ENCODE peak calls at places on chromosome 6, in ten cellular contexts. M is heart right ventricle, J is MM.1S, K is mucosa of descending colon, Z is endodermal cell, O is tibial artery, R is spleen, W is uterus, E is left ventricle myocardium inferior, I is RWPE1. U is an unnamed sample.
A peak's percentile ranks its signal among the peaks of the same experiment; 100 is the strongest.

GRCh38 chr6:148329568-148330299 is 12.9 kb upstream of the SASH1 start:
- DNase-seq in K (no peak), E (no peak), R (no peak), M (no peak), O (no peak), Z (no peak), J (no peak), W (no peak), I (peak; percentile 48), U (peak; percentile 89)

GRCh38 chr6:46221221-46221793 is 50.5 kb upstream of the ENPP5 start:
- DNase-seq in J (peak; percentile 52), W (no peak), I (peak; percentile 36), O (no peak), Z (no peak), R (no peak), M (no peak), E (no peak), K (no peak), U (peak; percentile 16)

GRCh38 chr6:119612871-119613515 is 263.4 kb upstream of the MAN1A1 start:
- DNase-seq in R (no peak), M (no peak), W (no peak), E (no peak), I (no peak), K (no peak), Z (no peak), J (no peak), O (no peak), U (peak; percentile 52)

GRCh38 chr6:60668428-60668827 is 1617.6 kb downstream of the KHDRBS2 start:
- DNase-seq in W (no peak), E (no peak), R (no peak), M (no peak), O (no peak), Z (no peak), I (no peak), K (no peak), J (no peak), U (no peak)

GRCh38 chr6:22383016-22383415 is 86.2 kb upstream of the PRL start:
- DNase-seq in R (no peak), O (no peak), J (no peak), E (no peak), I (no peak), M (no peak), Z (no peak), K (no peak), W (no peak), U (no peak)

GRCh38 chr6:24775520-24776058 is 852 bp downstream of the GMNN start:
- DNase-seq in W (no peak), Z (no peak), K (no peak), I (peak; percentile 25), E (no peak), M (no peak), O (no peak), J (peak; percentile 19), R (no peak), U (peak; percentile 70)

GRCh38 chr6:87322304-87323212 is at the start of gene SMIM8:
- DNase-seq in J (peak; percentile 86), O (peak; percentile 87), R (peak; percentile 98), K (peak; percentile 90), M (peak; percentile 81), W (peak; percentile 71), Z (peak; percentile 96), E (peak; percentile 84), I (peak; percentile 89), U (peak; percentile 58)

GRCh38 chr6:167150815-167151557 is 6.8 kb downstream of the GPR31 start:
- DNase-seq in J (no peak), R (no peak), E (no peak), M (no peak), K (no peak), O (no peak), Z (peak; percentile 67), I (no peak), W (no peak), U (no peak)

GRCh38 chr6:12009180-12009748 is 2.8 kb upstream of the HIVEP1 start:
- DNase-seq in J (no peak), W (no peak), O (no peak), I (no peak), R (no peak), E (no peak), K (no peak), Z (no peak), M (no peak), U (no peak)

GRCh38 chr6:19837511-19838441 is 606 bp downstream of the ID4 start:
- DNase-seq in O (peak; percentile 68), W (peak; percentile 30), E (peak; percentile 23), M (peak; percentile 11), Z (peak; percentile 86), R (no peak), J (no peak), I (no peak), K (peak; percentile 61), U (peak; percentile 38)

GRCh38 chr6:54729716-54730115 is 116.9 kb upstream of the FAM83B start:
- DNase-seq in R (no peak), O (no peak), I (no peak), K (no peak), W (no peak), M (no peak), E (no peak), Z (no peak), J (no peak), U (no peak)

GRCh38 chr6:170529839-170530520 is 23.1 kb downstream of the PSMB1 start:
- DNase-seq in O (peak; percentile 73), K (peak; percentile 75), E (peak; percentile 70), W (peak; percentile 74), I (peak; percentile 79), M (peak; percentile 78), R (peak; percentile 88), J (peak; percentile 36), Z (peak; percentile 91), U (peak; percentile 69)

GRCh38 chr6:52015953-52016352 is 71.5 kb downstream of the PKHD1 start:
- DNase-seq in W (no peak), I (no peak), J (no peak), E (no peak), K (no peak), Z (no peak), M (no peak), R (no peak), O (no peak), U (no peak)

GRCh38 chr6:169427856-169428255 is 174.2 kb upstream of the THBS2 start:
- DNase-seq in K (no peak), J (no peak), E (no peak), M (peak; percentile 27), O (no peak), Z (no peak), I (peak; percentile 26), R (no peak), W (peak; percentile 74), U (peak; percentile 80)

GRCh38 chr6:111565316-111566221 is 40.1 kb downstream of the TRAF3IP2 start:
- DNase-seq in R (no peak), Z (peak; percentile 81), K (no peak), W (peak; percentile 82), M (no peak), O (no peak), E (no peak), J (no peak), I (no peak), U (no peak)
- TF ChIP-seq CTCF in R (no peak), Z (peak; percentile 74), K (no peak), W (no peak), M (no peak), O (no peak), E (no peak), J (no peak), I (no peak), U (no peak)

DNA sequence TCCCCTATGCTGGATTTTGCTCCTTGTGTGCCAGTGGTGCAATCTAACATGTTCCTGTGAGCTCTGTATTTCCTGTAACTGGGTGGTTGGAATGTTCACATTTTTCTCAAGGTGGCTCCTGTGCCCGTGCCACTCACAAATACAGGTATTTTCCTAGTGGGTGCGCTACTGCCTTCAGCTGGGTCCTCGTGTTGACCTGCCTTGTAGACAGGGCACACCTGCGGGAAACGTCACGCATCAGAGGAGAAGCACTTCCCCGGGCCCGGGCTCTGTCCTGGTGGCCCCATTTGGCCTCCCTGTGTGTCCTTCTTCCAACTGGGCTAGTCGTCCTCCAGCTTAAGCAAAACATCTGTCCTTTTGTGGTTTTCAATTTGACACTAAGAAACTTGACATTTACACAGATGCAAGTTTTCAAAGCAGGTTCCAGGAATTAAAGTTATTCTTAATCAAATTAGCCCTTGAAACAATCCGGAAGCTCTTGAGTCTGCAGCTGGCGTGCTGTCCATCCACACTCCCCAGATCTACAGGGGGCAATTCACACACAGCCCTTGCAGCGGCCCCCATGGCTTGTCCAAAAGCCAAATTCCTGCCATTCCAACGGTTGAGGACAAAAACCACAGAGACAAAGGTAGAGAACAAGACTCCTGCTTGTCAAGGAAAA is 275.1 kb downstream of the CDC5L start:
- DNase-seq in J (no peak), E (no peak), I (no peak), O (peak; percentile 51), K (no peak), Z (peak; percentile 91), R (no peak), M (no peak), W (no peak), U (no peak)
- TF ChIP-seq CTCF in J (no peak), E (no peak), I (no peak), O (no peak), K (no peak), Z (no peak), R (no peak), M (no peak), W (no peak), U (no peak)

DNA sequence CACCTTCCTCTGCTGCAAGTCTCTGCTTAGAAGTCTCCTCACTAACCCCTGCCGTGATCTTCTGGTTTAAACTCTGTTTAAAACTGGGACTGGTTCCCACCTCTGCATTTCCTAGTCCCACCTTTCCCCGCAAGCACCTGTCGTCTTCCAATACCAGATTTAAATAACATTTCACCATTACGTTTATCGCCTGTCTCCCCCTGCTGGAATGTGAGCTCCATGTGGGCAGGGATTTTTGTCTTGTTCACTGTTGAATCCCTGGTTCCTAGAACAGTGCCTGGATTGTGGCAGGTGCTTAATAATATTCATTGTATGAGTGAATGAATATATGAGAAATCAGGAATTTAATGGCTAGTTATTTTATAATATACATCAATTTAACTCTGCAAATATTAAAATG is 2.7 kb downstream of the GUCA1A start:
- DNase-seq in Z (no peak), M (no peak), I (no peak), J (no peak), O (no peak), W (no peak), K (no peak), R (no peak), E (no peak), U (no peak)
- TF ChIP-seq CTCF in Z (peak; percentile 67), M (no peak), I (no peak), J (no peak), O (no peak), W (no peak), K (no peak), R (no peak), E (no peak), U (peak; percentile 29)

GRCh38 chr6:159315562-159315961 is 146.4 kb downstream of the FNDC1 start:
- DNase-seq in W (no peak), J (no peak), M (no peak), Z (no peak), I (no peak), R (no peak), O (no peak), E (no peak), K (no peak), U (no peak)

GRCh38 chr6:159317430-159317829 is 148.2 kb downstream of the FNDC1 start:
- DNase-seq in J (no peak), K (no peak), R (no peak), Z (no peak), O (no peak), M (no peak), E (no peak), W (no peak), I (no peak), U (no peak)

GRCh38 chr6:159324599-159324998 is 155.4 kb downstream of the FNDC1 start:
- DNase-seq in W (no peak), O (no peak), J (no peak), E (no peak), M (no peak), K (no peak), I (no peak), Z (no peak), R (no peak), U (no peak)

GRCh38 chr6:159321267-159321666 is 152.1 kb downstream of the FNDC1 start:
- DNase-seq in Z (no peak), O (no peak), E (no peak), M (no peak), I (peak; percentile 10), K (no peak), J (no peak), W (no peak), R (no peak), U (no peak)
- TF ChIP-seq CTCF in Z (no peak), O (no peak), E (no peak), M (no peak), I (no peak), K (no peak), J (no peak), W (no peak), R (no peak), U (no peak)

U was measured in IMR-90.